ENCODE peak calls at places on chromosomes 7 and 10, in six cellular contexts. D is testis, A is tibial artery, U is fibroblast of lung, I is spleen, Y is pancreas. H is an unnamed sample.
A peak's percentile ranks its signal among the peaks of the same experiment; 100 is the strongest.

GRCh38 chr7:33642312-33642711 is 263.0 kb upstream of the BMPER start:
- DNase-seq in D (no peak), U (no peak), Y (no peak), A (no peak), I (no peak), H (no peak)

GRCh38 chr10:36421999-36422398 is 703.4 kb upstream of the ANKRD30A start:
- DNase-seq in A (no peak), U (no peak), Y (no peak), I (no peak), D (no peak), H (no peak)

GRCh38 chr10:60426425-60426824 is 36.8 kb upstream of the ANK3 start:
- DNase-seq in U (peak; percentile 96), D (no peak), A (no peak), I (no peak), Y (no peak), H (no peak)

GRCh38 chr7:3301831-3302618 is 973 bp downstream of the SDK1 start:
- DNase-seq in I (peak; percentile 81), A (peak; percentile 70), Y (peak; percentile 43), U (peak; percentile 29), D (peak; percentile 20), H (no peak)

GRCh38 chr10:100781145-100781665 is 35.8 kb downstream of the PAX2 start:
- DNase-seq in I (no peak), Y (no peak), A (no peak), D (no peak), U (no peak), H (no peak)

GRCh38 chr7:47119408-47119807 is 462.5 kb downstream of the TNS3 start:
- DNase-seq in I (no peak), U (no peak), Y (no peak), A (no peak), D (no peak), H (no peak)

GRCh38 chr10:34539533-34540315 is 275.4 kb downstream of the PARD3 start:
- DNase-seq in D (peak; percentile 53), Y (no peak), I (no peak), U (no peak), A (no peak), H (no peak)

GRCh38 chr7:115749924-115750323 is 280.6 kb downstream of the TFEC start:
- DNase-seq in A (no peak), D (no peak), U (peak; percentile 49), I (no peak), Y (no peak), H (no peak)

GRCh38 chr7:131110294-131111080 is 217.2 kb upstream of the MKLN1 start:
- DNase-seq in A (peak; percentile 75), U (peak; percentile 26), Y (peak; percentile 29), D (peak; percentile 47), I (no peak), H (no peak)

GRCh38 chr7:1340031-1340430 is 107.4 kb downstream of the UNCX start:
- DNase-seq in A (no peak), Y (no peak), D (no peak), I (peak; percentile 39), U (no peak), H (no peak)

GRCh38 chr10:124744688-124745055 is 494 bp upstream of the FAM53B start:
- DNase-seq in A (no peak), U (peak; percentile 75), D (no peak), I (no peak), Y (no peak), H (no peak)
- H3K4me1 ChIP-seq in A (peaks cover 22% of the 10 kb centered on the region), U (peaks cover 2% of the 10 kb centered on the region), D (peaks cover 35% of the 10 kb centered on the region), I (peaks cover 69% of the 10 kb centered on the region), Y (peaks cover 21% of the 10 kb centered on the region), H (peaks cover 35% of the 10 kb centered on the region)

GRCh38 chr10:96743988-96744585 is 23.8 kb upstream of the PIK3AP1 start:
- DNase-seq in U (peak; percentile 34), D (no peak), I (no peak), Y (no peak), A (no peak), H (no peak)
- TF ChIP-seq CTCF in U (peak; percentile 32), D (no peak), I (peak; percentile 42), Y (peak; percentile 13), A (no peak), H (no peak)

GRCh38 chr10:28367865-28368541 is 65.1 kb upstream of the MPP7 start:
- DNase-seq in A (no peak), Y (no peak), U (peak; percentile 11), D (no peak), I (peak; percentile 86), H (peak; percentile 75)
- H3K27ac ChIP-seq in A (no peak overlapping the region), Y (no peak overlapping the region), U (no peak overlapping the region), D (no peak overlapping the region), I (peak overlapping the region; percentile 88), H (peak overlapping the region; percentile 51)

DNA sequence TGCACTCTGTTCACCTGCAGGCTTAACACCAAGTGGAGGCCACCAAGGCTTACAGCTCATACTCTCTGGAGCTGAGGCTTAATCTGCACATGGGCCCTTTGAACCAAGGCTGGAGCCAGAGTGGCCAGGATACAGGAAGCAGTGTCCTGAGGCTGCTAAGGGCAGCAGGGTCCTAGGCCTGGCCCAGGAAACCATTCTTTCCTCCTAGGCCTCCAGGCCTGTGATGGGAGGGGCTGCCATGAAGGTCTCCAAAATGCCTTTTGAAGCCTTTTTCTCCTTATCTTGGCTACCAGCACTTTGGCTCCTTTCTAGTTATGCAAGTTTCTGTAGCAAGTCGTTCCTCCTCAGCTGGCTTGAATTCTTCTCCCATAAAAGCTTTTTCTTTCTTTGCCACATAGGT is 68.0 kb upstream of the GNAI1 start:
- DNase-seq in D (no peak), I (no peak), U (no peak), Y (no peak), A (no peak), H (no peak)
- H3K4me1 ChIP-seq in D (no peaks in the 10 kb centered on the region), I (no peaks in the 10 kb centered on the region), U (peaks cover 2% of the 10 kb centered on the region), Y (no peaks in the 10 kb centered on the region), A (no peaks in the 10 kb centered on the region), H (no peaks in the 10 kb centered on the region)

GRCh38 chr10:13078912-13079775 is 20.8 kb upstream of the OPTN start:
- DNase-seq in U (no peak), Y (no peak), D (no peak), A (no peak), I (no peak), H (no peak)

GRCh38 chr10:13080643-13081042 is 19.3 kb upstream of the OPTN start:
- DNase-seq in Y (no peak), U (no peak), D (no peak), I (no peak), A (no peak), H (no peak)

GRCh38 chr10:13074562-13075451 is 25.2 kb upstream of the OPTN start:
- DNase-seq in U (peak; percentile 53), Y (peak; percentile 69), A (peak; percentile 77), D (peak; percentile 84), I (peak; percentile 78), H (no peak)

DNA sequence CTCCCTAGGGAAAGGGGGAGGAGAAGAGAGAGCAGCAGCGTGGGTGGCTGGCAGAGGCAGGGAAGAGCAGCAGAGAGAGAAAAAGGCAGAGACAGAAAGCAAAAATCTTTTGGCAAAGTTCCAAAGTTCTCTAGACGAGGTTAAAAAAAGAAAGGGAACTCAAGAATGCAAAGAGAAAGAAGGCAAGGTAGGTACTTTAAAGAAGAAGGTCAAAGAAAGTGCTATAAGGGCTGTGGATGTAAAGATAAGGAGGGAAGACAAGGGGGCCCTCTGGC is 20.2 kb upstream of the OPTN start:
- DNase-seq in Y (no peak), A (no peak), U (no peak), D (no peak), I (no peak), H (no peak)
- TF ChIP-seq CTCF in Y (no peak), A (no peak), U (no peak), D (no peak), I (no peak), H (no peak)

DNA sequence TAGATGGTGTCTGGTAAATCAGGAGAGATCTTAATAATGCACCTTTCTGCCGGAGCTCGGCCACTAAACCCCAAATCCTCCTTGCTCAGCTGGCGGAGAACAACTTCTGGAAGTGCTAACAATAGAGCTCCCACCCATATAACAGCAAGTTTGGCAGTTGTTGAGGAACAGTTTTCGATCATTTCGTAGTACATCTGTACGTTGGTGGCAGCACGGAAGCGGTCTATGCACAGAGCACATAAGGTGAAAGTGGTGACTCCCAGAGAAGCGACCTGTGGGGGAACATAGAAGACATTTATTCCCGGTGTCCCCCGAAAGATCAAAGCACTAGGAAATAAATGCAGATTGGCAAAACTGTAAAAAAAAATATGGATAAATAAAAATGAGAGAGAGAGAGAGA is 18.5 kb downstream of the GPR37 start:
- DNase-seq in I (no peak), Y (no peak), U (no peak), D (no peak), A (no peak), H (no peak)
- H3K27ac ChIP-seq in I (no peak overlapping the region), Y (no peak overlapping the region), U (no peak overlapping the region), D (no peak overlapping the region), A (no peak overlapping the region), H (no peak overlapping the region)

GRCh38 chr10:130141878-130142277 is 5.7 kb downstream of the GLRX3 start:
- DNase-seq in U (no peak), D (no peak), I (no peak), Y (no peak), A (no peak), H (no peak)
- H3K4me1 ChIP-seq in U (peaks cover 6% of the 10 kb centered on the region), D (peaks cover 12% of the 10 kb centered on the region), I (peaks cover 83% of the 10 kb centered on the region), Y (peaks cover 15% of the 10 kb centered on the region), A (peaks cover 15% of the 10 kb centered on the region), H (peaks cover 29% of the 10 kb centered on the region)

GRCh38 chr7:39754326-39755120 is 131.2 kb downstream of the RALA start:
- DNase-seq in I (no peak), D (no peak), Y (no peak), U (peak; percentile 82), A (no peak), H (no peak)
- TF ChIP-seq CTCF in I (no peak), D (no peak), Y (no peak), U (no peak), A (no peak), H (no peak)

GRCh38 chr7:84249651-84250050 is 55.1 kb upstream of the SEMA3A start:
- DNase-seq in I (no peak), U (no peak), Y (no peak), D (no peak), A (no peak), H (no peak)

GRCh38 chr7:84248843-84249242 is 54.3 kb upstream of the SEMA3A start:
- DNase-seq in Y (no peak), D (no peak), U (no peak), I (no peak), A (no peak), H (no peak)

GRCh38 chr7:84245831-84246230 is 51.2 kb upstream of the SEMA3A start:
- DNase-seq in A (no peak), D (no peak), U (no peak), I (peak; percentile 54), Y (no peak), H (no peak)

GRCh38 chr7:84248267-84248666 is 53.7 kb upstream of the SEMA3A start:
- DNase-seq in I (no peak), U (peak; percentile 47), Y (no peak), D (no peak), A (no peak), H (no peak)

DNA sequence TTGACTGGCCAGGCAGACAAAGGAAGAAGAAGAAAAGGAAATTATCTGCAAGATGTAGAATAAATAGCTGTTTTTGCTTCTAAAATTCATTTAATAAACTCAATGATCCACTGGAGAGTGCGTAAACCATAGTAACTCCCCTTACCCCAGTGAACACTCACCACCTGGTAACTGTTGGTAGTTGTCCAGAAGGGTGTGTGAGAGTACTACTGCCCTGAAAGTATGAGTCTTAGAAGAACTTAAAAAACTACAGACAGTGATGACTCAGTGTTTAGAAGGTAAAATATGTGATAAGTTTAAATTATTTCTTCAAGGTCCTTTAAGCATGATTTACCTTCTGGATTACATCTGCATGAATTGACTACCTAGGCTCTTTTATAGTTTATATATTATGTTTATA is 53.0 kb upstream of the SEMA3A start:
- DNase-seq in U (peak; percentile 90), Y (no peak), D (no peak), A (no peak), I (no peak), H (no peak)
- H3K27ac ChIP-seq in U (no peak overlapping the region), Y (no peak overlapping the region), D (no peak overlapping the region), A (no peak overlapping the region), I (no peak overlapping the region), H (no peak overlapping the region)